ENCODE peak calls at places on chromosomes 4 and X, in four cellular contexts. J is PC-3, T is GM23248, D is fibroblast of lung. W is an unnamed sample.

GRCh38 chr4:144504853-144505252 is 141.1 kb upstream of the HHIP start:
- DNase-seq in J (no peak), T (no peak), D (no peak), W (no peak)

GRCh38 chr4:37666625-37667071 is 19.5 kb downstream of the RELL1 start:
- DNase-seq in J (peak; percentile 84), T (peak; percentile 95), D (peak; percentile 84), W (no peak)

GRCh38 chrX:107450823-107451509 is 1.5 kb downstream of the FRMPD3 start:
- DNase-seq in J (no peak), T (peak; percentile 31), D (no peak), W (no peak)

GRCh38 chrX:108313662-108314061 is 124.6 kb downstream of the COL4A6 start:
- DNase-seq in J (peak; percentile 77), T (peak; percentile 65), D (no peak), W (no peak)

GRCh38 chr4:85763207-85763606 is 288.3 kb downstream of the ARHGAP24 start:
- DNase-seq in J (peak; percentile 43), T (no peak), D (no peak), W (no peak)

GRCh38 chr4:137678796-137679195 is 146.5 kb upstream of the PCDH18 start:
- DNase-seq in J (peak; percentile 24), T (peak; percentile 64), D (peak; percentile 81), W (no peak)

GRCh38 chr4:37243061-37243460 is 1.5 kb upstream of the NWD2 start:
- DNase-seq in J (no peak), T (no peak), D (no peak), W (no peak)

GRCh38 chr4:77022581-77023133 is 53.1 kb downstream of the CCNI start:
- DNase-seq in J (no peak), T (peak; percentile 79), D (no peak), W (no peak)

GRCh38 chrX:487836-488235 is 101.1 kb upstream of the PPP2R3B start:
- DNase-seq in J (no peak), T (no peak), D (no peak), W (no peak)

GRCh38 chr4:88535090-88535755 is 11.6 kb upstream of the PYURF start:
- DNase-seq in J (no peak), T (no peak), D (no peak), W (no peak)

GRCh38 chrX:16946971-16947562 is 609 bp downstream of the REPS2 start:
- DNase-seq in J (no peak), T (peak; percentile 4), D (no peak), W (no peak)

GRCh38 chr4:108651068-108651794 is 832 bp downstream of the OSTC start:
- DNase-seq in J (peak; percentile 29), T (peak; percentile 93), D (peak; percentile 73), W (peak; percentile 48)

GRCh38 chr4:184387351-184387750 is 87.0 kb downstream of the IRF2 start:
- DNase-seq in J (no peak), T (no peak), D (no peak), W (no peak)

GRCh38 chr4:110988741-110989140 is 365.9 kb upstream of the PITX2 start:
- DNase-seq in J (no peak), T (no peak), D (no peak), W (no peak)

GRCh38 chr4:183873389-183874185 is 31.5 kb upstream of the STOX2 start:
- DNase-seq in J (no peak), T (no peak), D (no peak), W (no peak)

GRCh38 chr4:55116450-55116849 is 8.9 kb downstream of the KDR start:
- DNase-seq in J (peak; percentile 46), T (peak; percentile 43), D (no peak), W (no peak)

GRCh38 chr4:5989236-5990225 is 28.7 kb downstream of the C4orf50 start:
- DNase-seq in J (no peak), T (no peak), D (no peak), W (no peak)

GRCh38 chr4:147776600-147777175 is 44.8 kb downstream of the ARHGAP10 start:
- DNase-seq in J (no peak), T (no peak), D (no peak), W (no peak)

GRCh38 chr4:53185853-53186590 is 179.8 kb downstream of the SCFD2 start:
- DNase-seq in J (no peak), T (peak; percentile 78), D (peak; percentile 67), W (no peak)

GRCh38 chr4:78020677-78021076 is 36.4 kb upstream of the FRAS1 start:
- DNase-seq in J (peak; percentile 4), T (no peak), D (no peak), W (no peak)

GRCh38 chr4:57044279-57044678 is 65.6 kb downstream of the POLR2B start:
- DNase-seq in J (no peak), T (peak; percentile 64), D (peak; percentile 24), W (no peak)
- H3K4me2 ChIP-seq in J (no peak overlapping the region), T (peak overlapping the region; percentile 62), D (no peak overlapping the region), W (no peak overlapping the region)

DNA sequence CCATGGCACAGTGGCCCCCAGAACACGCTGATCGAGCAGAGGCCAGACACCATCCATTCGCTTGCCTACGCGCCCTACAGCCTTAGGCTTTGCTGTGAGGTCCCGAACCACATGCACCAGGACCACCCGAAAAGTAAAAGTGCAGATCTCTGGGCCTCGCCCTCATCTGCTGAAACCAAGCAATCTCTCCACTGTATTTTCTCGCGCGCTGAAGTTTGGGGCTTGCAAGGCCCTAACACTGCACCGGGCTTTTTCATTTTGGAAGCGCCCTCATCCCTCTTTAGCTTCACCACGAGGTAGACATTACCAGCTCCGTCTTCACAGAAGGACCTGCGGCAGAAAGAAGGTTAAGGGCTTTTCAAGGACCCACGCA is 21.2 kb downstream of the NKX3-2 start:
- DNase-seq in J (no peak), T (no peak), D (no peak), W (no peak)
- TF ChIP-seq EZH2 in J (no peak), T (peak; percentile 9), D (peak; percentile 57), W (no peak)

GRCh38 chr4:87050596-87050995 is 115.8 kb downstream of the AFF1 start:
- DNase-seq in J (no peak), T (no peak), D (no peak), W (no peak)
- H3K4me1 ChIP-seq in J (peaks cover 10% of the 10 kb centered on the region), T (peaks cover 10% of the 10 kb centered on the region), D (peaks cover 2% of the 10 kb centered on the region), W (peaks cover 27% of the 10 kb centered on the region)

DNA sequence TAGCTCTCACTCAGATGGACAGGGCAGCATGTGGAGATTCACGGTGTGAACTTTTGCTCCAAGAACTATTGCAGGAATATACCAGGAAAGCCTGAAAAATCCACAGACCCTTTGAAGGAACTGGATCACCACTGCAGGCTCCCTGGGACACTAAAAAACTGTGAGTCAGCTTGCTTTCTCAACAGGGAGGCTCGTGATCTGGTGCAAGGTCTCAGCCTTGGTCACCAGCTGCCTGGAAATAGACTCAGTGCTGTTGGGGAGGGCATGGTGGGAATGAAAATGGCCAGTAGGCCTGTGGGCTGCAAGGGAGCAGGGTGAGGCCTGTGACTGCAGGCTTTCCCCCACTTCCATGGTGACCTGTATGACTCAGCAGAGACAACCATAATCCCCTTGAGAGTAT is 426.4 kb upstream of the RPS6KA3 start:
- DNase-seq in J (no peak), T (peak; percentile 70), D (peak; percentile 0), W (no peak)
- H3K4me2 ChIP-seq in J (no peak overlapping the region), T (no peak overlapping the region), D (no peak overlapping the region), W (no peak overlapping the region)

GRCh38 chr4:182143822-182144620 is 99.2 kb upstream of the TENM3 start:
- DNase-seq in J (peak; percentile 4), T (peak; percentile 27), D (peak; percentile 82), W (peak; percentile 64)
- TF ChIP-seq EZH2 in J (peak; percentile 95), T (peak; percentile 32), D (peak; percentile 68), W (no peak)

GRCh38 chr4:173240696-173241095 is 72.1 kb downstream of the GALNT7 start:
- DNase-seq in J (no peak), T (no peak), D (no peak), W (no peak)
- H3K4me1 ChIP-seq in J (peaks cover 31% of the 10 kb centered on the region), T (peaks cover 7% of the 10 kb centered on the region), D (peaks cover 5% of the 10 kb centered on the region), W (peaks cover 15% of the 10 kb centered on the region)

GRCh38 chr4:153499005-153499404 is 32.8 kb downstream of the TMEM131L start:
- DNase-seq in J (no peak), T (no peak), D (no peak), W (no peak)
- H3K4me2 ChIP-seq in J (no peak overlapping the region), T (peak overlapping the region; percentile 62), D (peak overlapping the region; percentile 55), W (no peak overlapping the region)

GRCh38 chrX:120016068-120016441 is 61.4 kb downstream of the RHOXF2B start:
- DNase-seq in J (no peak), T (no peak), D (no peak), W (no peak)
- TF ChIP-seq EZH2 in J (no peak), T (no peak), D (no peak), W (no peak)

GRCh38 chr4:38670061-38670894 is 6.3 kb downstream of the KLF3 start:
- DNase-seq in J (peak; percentile 1), T (no peak), D (no peak), W (no peak)
- H3K4me1 ChIP-seq in J (peaks cover 81% of the 10 kb centered on the region), T (peaks cover 87% of the 10 kb centered on the region), D (peaks cover 36% of the 10 kb centered on the region), W (peaks cover 70% of the 10 kb centered on the region)

GRCh38 chr4:74369860-74370259 is 4.9 kb downstream of the EREG start:
- DNase-seq in J (no peak), T (no peak), D (no peak), W (no peak)

GRCh38 chr4:74367656-74368055 is 2.7 kb downstream of the EREG start:
- DNase-seq in J (peak; percentile 69), T (no peak), D (no peak), W (no peak)

GRCh38 chr4:74374561-74375327 is 9.8 kb downstream of the EREG start:
- DNase-seq in J (peak; percentile 97), T (peak; percentile 98), D (peak; percentile 89), W (no peak)

GRCh38 chr4:74374128-74374527 is 9.2 kb downstream of the EREG start:
- DNase-seq in J (no peak), T (no peak), D (no peak), W (no peak)

GRCh38 chr4:74370912-74371311 is 6.0 kb downstream of the EREG start:
- DNase-seq in J (peak; percentile 77), T (peak; percentile 75), D (peak; percentile 82), W (peak; percentile 61)
- H3K4me2 ChIP-seq in J (no peak overlapping the region), T (no peak overlapping the region), D (no peak overlapping the region), W (no peak overlapping the region)